ENCODE peak calls at places on chromosomes 4 and X, in seven cellular contexts. Y, O, N, M, J, E and I are unnamed samples.

GRCh38 chr4:66943117-66943516 is 602.2 kb downstream of the CENPC start:
- DNase-seq in Y (no peak), O (no peak), N (no peak), M (no peak), J (no peak), E (no peak), I (no peak)

GRCh38 chrX:13837290-13837745 is 20.4 kb upstream of the GPM6B start:
- DNase-seq in Y (peak), O (no peak), N (no peak), M (no peak), J (no peak), E (no peak), I (no peak)

GRCh38 chrX:100830547-100830946 is 10.4 kb downstream of the CSTF2 start:
- DNase-seq in Y (no peak), O (no peak), N (no peak), M (no peak), J (no peak), E (no peak), I (no peak)

GRCh38 chrX:108268434-108269080 is 169.7 kb downstream of the COL4A6 start:
- DNase-seq in Y (no peak), O (no peak), N (peak), M (no peak), J (no peak), E (no peak), I (peak)

GRCh38 chr4:26860922-26861433 is 337 bp downstream of the STIM2 start:
- DNase-seq in Y (peak), O (no peak), N (peak), M (peak), J (no peak), E (peak), I (peak)

GRCh38 chr4:14078311-14078710 is 450.8 kb upstream of the BOD1L1 start:
- DNase-seq in Y (no peak), O (no peak), N (no peak), M (no peak), J (no peak), E (no peak), I (no peak)

GRCh38 chrX:45771560-45772340 is 571.1 kb upstream of the DIPK2B start:
- DNase-seq in Y (no peak), O (no peak), N (peak), M (no peak), J (no peak), E (peak), I (peak)

GRCh38 chrX:143472334-143472938 is 44.8 kb downstream of the SPANXN3 start:
- DNase-seq in Y (no peak), O (no peak), N (no peak), M (no peak), J (peak), E (no peak), I (no peak)

GRCh38 chr4:185920171-185920570 is 108.2 kb upstream of the SORBS2 start:
- DNase-seq in Y (no peak), O (no peak), N (peak), M (no peak), J (no peak), E (no peak), I (no peak)

GRCh38 chr4:1478766-1479355 is 72.6 kb upstream of the NKX1-1 start:
- DNase-seq in Y (peak), O (no peak), N (no peak), M (no peak), J (no peak), E (no peak), I (no peak)

GRCh38 chr4:93334003-93334402 is 494.6 kb upstream of the ATOH1 start:
- DNase-seq in Y (no peak), O (no peak), N (peak), M (no peak), J (no peak), E (no peak), I (no peak)

GRCh38 chr4:128060620-128061565 is at the start of gene LARP1B:
- DNase-seq in Y (peak), O (peak), N (peak), M (peak), J (peak), E (peak), I (peak)